ENCODE peak calls at places on chromosomes 5 and 9, in four cellular contexts. One of them, this sample, is unnamed.

GRCh38 chr9:138008081-138008841 is 130.7 kb downstream of the CACNA1B start:
- DNase-seq in prostate gland: no peak
- DNase-seq in stomach: peak; percentile 16
- DNase-seq in GM23338: no peak
- DNase-seq in this sample: no peak

GRCh38 chr5:15719784-15720183 is 219.8 kb downstream of the FBXL7 start:
- DNase-seq in prostate gland: peak; percentile 36
- DNase-seq in stomach: no peak
- DNase-seq in GM23338: peak; percentile 29
- DNase-seq in this sample: no peak

GRCh38 chr9:112753725-112754124 is 3.2 kb downstream of the SNX30 start:
- DNase-seq in prostate gland: no peak
- DNase-seq in stomach: no peak
- DNase-seq in GM23338: no peak
- DNase-seq in this sample: no peak

GRCh38 chr9:23779220-23779619 is 46.8 kb downstream of the ELAVL2 start:
- DNase-seq in prostate gland: no peak
- DNase-seq in stomach: no peak
- DNase-seq in GM23338: peak; percentile 66
- DNase-seq in this sample: no peak

GRCh38 chr9:6811436-6811835 is 53.7 kb downstream of the KDM4C start:
- DNase-seq in prostate gland: no peak
- DNase-seq in stomach: no peak
- DNase-seq in GM23338: no peak
- DNase-seq in this sample: no peak

GRCh38 chr9:89461302-89461701 is 36.6 kb downstream of the SEMA4D start:
- DNase-seq in prostate gland: no peak
- DNase-seq in stomach: no peak
- DNase-seq in GM23338: no peak
- DNase-seq in this sample: peak; percentile 46

GRCh38 chr5:69492391-69493234 is at the start of gene OCLN:
- DNase-seq in prostate gland: peak; percentile 77
- DNase-seq in stomach: peak; percentile 86
- DNase-seq in GM23338: peak; percentile 95
- DNase-seq in this sample: no peak

GRCh38 chr5:133904641-133905040 is 63.8 kb downstream of the C5orf15 start:
- DNase-seq in prostate gland: no peak
- DNase-seq in stomach: no peak
- DNase-seq in GM23338: no peak
- DNase-seq in this sample: no peak

GRCh38 chr5:112757468-112758208 is 20.0 kb downstream of the APC start:
- DNase-seq in prostate gland: peak; percentile 25
- DNase-seq in stomach: no peak
- DNase-seq in GM23338: peak; percentile 82
- DNase-seq in this sample: no peak

GRCh38 chr9:109600142-109600541 is 102.0 kb upstream of the PTPN3 start:
- DNase-seq in prostate gland: no peak
- DNase-seq in stomach: no peak
- DNase-seq in GM23338: peak; percentile 7
- DNase-seq in this sample: no peak

GRCh38 chr5:1726469-1726865 is 73.2 kb downstream of the MRPL36 start:
- DNase-seq in prostate gland: peak; percentile 3
- DNase-seq in stomach: peak; percentile 20
- DNase-seq in GM23338: no peak
- DNase-seq in this sample: no peak

GRCh38 chr9:115973241-115973640 is 180.3 kb upstream of the PAPPA start:
- DNase-seq in prostate gland: no peak
- DNase-seq in stomach: no peak
- DNase-seq in GM23338: no peak
- DNase-seq in this sample: no peak

GRCh38 chr5:9544502-9545300 is 1.2 kb downstream of the SEMA5A start:
- DNase-seq in prostate gland: peak; percentile 86
- DNase-seq in stomach: peak; percentile 82
- DNase-seq in GM23338: peak; percentile 93
- DNase-seq in this sample: no peak

GRCh38 chr9:94175669-94176068 is 83.4 kb upstream of the ZNF169 start:
- DNase-seq in prostate gland: no peak
- DNase-seq in stomach: no peak
- DNase-seq in GM23338: no peak
- DNase-seq in this sample: no peak

GRCh38 chr5:181100121-181101015 is 30.6 kb downstream of the OR2V1 start:
- DNase-seq in prostate gland: no peak
- DNase-seq in stomach: no peak
- DNase-seq in GM23338: peak; percentile 47
- DNase-seq in this sample: no peak

GRCh38 chr5:143657814-143658395 is 154.1 kb upstream of the HMHB1 start:
- DNase-seq in prostate gland: no peak
- DNase-seq in stomach: no peak
- DNase-seq in GM23338: no peak
- DNase-seq in this sample: no peak

GRCh38 chr5:176790921-176791320 is 19.4 kb upstream of the UNC5A start:
- DNase-seq in prostate gland: no peak
- DNase-seq in stomach: no peak
- DNase-seq in GM23338: no peak
- DNase-seq in this sample: no peak

DNA sequence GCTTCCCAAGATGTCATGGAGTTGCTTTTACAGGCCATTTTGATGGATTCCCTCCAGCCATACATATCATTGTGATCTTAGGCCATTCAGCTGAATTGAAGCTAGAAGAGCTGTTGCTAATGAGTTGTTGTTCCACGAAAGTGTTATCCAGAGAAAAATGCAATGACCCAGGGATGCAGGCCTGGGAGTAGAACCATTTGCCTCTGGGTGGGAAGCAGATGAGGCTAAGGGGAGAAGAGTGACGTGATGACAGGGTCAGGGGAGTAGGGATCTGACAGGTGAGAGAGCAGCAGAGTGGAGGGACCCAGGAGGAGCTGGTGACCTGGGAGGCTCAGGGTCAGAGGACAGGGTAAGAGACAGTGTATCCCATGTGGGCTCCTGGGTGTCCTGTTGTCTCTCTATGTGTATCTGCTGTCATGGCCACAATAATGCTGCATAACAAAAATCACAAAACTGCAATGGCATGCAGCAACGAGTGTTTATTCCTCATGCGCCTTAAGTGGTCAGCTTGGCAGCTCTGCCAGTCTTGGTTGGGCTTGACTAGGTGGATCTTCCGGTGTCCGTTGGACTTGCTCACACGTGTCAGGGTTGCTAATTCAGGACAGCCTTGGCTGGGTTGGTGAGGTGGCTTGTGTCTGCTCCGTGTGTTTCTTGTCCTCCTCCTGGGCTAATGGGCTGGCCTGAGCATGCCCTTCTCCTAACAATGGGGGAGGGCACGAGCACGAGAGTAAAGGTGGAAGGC is 90.6 kb downstream of the LIFR start:
- DNase-seq in prostate gland: no peak
- DNase-seq in stomach: no peak
- DNase-seq in GM23338: no peak
- DNase-seq in this sample: no peak
- H3K4me1 ChIP-seq in prostate gland: no peaks in the 10 kb centered on the region
- H3K4me1 ChIP-seq in stomach: peaks cover 43% of the 10 kb centered on the region
- H3K4me1 ChIP-seq in GM23338: no peaks in the 10 kb centered on the region
- H3K4me1 ChIP-seq in this sample: no peaks in the 10 kb centered on the region

DNA sequence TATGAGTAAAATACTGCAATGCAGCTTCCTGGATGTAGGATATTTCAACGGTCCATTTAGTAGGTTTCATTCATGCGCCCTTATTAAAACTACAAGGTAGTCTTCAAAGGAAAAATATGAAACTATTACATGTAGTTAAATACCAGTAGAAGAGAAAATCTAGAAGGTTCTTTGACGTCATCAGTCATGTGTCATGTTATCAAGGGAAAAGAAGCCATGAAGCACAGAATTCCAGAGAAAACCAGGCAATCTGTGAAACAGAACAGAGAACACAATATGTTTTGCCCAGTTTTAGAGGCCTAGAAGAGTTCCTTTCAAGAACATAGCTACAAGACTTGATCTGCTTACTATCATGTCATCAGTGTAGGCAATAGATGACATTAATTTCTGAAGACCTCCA is 38.4 kb downstream of the BNC2 start:
- DNase-seq in prostate gland: no peak
- DNase-seq in stomach: no peak
- DNase-seq in GM23338: no peak
- DNase-seq in this sample: no peak
- TF ChIP-seq CTCF in prostate gland: no peak
- TF ChIP-seq CTCF in stomach: no peak
- TF ChIP-seq CTCF in GM23338: no peak
- TF ChIP-seq CTCF in this sample: no peak

GRCh38 chr5:72137826-72138409 is 30.6 kb downstream of the MAP1B start:
- DNase-seq in prostate gland: no peak
- DNase-seq in stomach: no peak
- DNase-seq in GM23338: no peak
- DNase-seq in this sample: no peak
- H3K4me1 ChIP-seq in prostate gland: no peaks in the 10 kb centered on the region
- H3K4me1 ChIP-seq in stomach: peaks cover 15% of the 10 kb centered on the region
- H3K4me1 ChIP-seq in GM23338: peaks cover 14% of the 10 kb centered on the region
- H3K4me1 ChIP-seq in this sample: no peaks in the 10 kb centered on the region

GRCh38 chr5:155049569-155050383 is 36.2 kb downstream of the KIF4B start:
- DNase-seq in prostate gland: no peak
- DNase-seq in stomach: no peak
- DNase-seq in GM23338: peak; percentile 76
- DNase-seq in this sample: no peak
- TF ChIP-seq CTCF in prostate gland: no peak
- TF ChIP-seq CTCF in stomach: no peak
- TF ChIP-seq CTCF in GM23338: peak; percentile 70
- TF ChIP-seq CTCF in this sample: no peak

GRCh38 chr9:35658144-35658893 is at the start of gene CCDC107:
- DNase-seq in prostate gland: peak; percentile 79
- DNase-seq in stomach: peak; percentile 89
- DNase-seq in GM23338: peak; percentile 79
- DNase-seq in this sample: peak; percentile 79
- H3K4me1 ChIP-seq in prostate gland: no peaks in the 10 kb centered on the region
- H3K4me1 ChIP-seq in stomach: peaks cover 38% of the 10 kb centered on the region
- H3K4me1 ChIP-seq in GM23338: peaks cover 8% of the 10 kb centered on the region
- H3K4me1 ChIP-seq in this sample: peaks cover 51% of the 10 kb centered on the region

GRCh38 chr9:134324359-134325095 is 1.7 kb upstream of the RXRA start:
- DNase-seq in prostate gland: no peak
- DNase-seq in stomach: no peak
- DNase-seq in GM23338: no peak
- DNase-seq in this sample: no peak

GRCh38 chr9:134326754-134327526 is 685 bp downstream of the RXRA start:
- DNase-seq in prostate gland: no peak
- DNase-seq in stomach: no peak
- DNase-seq in GM23338: peak; percentile 63
- DNase-seq in this sample: no peak

GRCh38 chr9:134327671-134328231 is 1.5 kb downstream of the RXRA start:
- DNase-seq in prostate gland: no peak
- DNase-seq in stomach: no peak
- DNase-seq in GM23338: no peak
- DNase-seq in this sample: no peak

GRCh38 chr9:134325096-134325812 is 1.0 kb upstream of the RXRA start:
- DNase-seq in prostate gland: peak; percentile 51
- DNase-seq in stomach: peak; percentile 68
- DNase-seq in GM23338: peak; percentile 62
- DNase-seq in this sample: no peak

GRCh38 chr9:134325813-134326753 is at the start of gene RXRA:
- DNase-seq in prostate gland: peak; percentile 86
- DNase-seq in stomach: peak; percentile 90
- DNase-seq in GM23338: peak; percentile 75
- DNase-seq in this sample: peak; percentile 58
- TF ChIP-seq CTCF in prostate gland: peak; percentile 21
- TF ChIP-seq CTCF in stomach: no peak
- TF ChIP-seq CTCF in GM23338: no peak
- TF ChIP-seq CTCF in this sample: no peak

GRCh38 chr9:128885798-128886197 is 3.9 kb downstream of the LRRC8A start:
- DNase-seq in prostate gland: peak; percentile 15
- DNase-seq in stomach: no peak
- DNase-seq in GM23338: no peak
- DNase-seq in this sample: no peak
- H3K4me1 ChIP-seq in prostate gland: peaks cover 28% of the 10 kb centered on the region
- H3K4me1 ChIP-seq in stomach: peaks cover 54% of the 10 kb centered on the region
- H3K4me1 ChIP-seq in GM23338: peaks cover 23% of the 10 kb centered on the region
- H3K4me1 ChIP-seq in this sample: peaks cover 33% of the 10 kb centered on the region

GRCh38 chr5:140345919-140346347 is 470 bp downstream of the HBEGF start:
- DNase-seq in prostate gland: peak; percentile 52
- DNase-seq in stomach: peak; percentile 68
- DNase-seq in GM23338: peak; percentile 78
- DNase-seq in this sample: peak; percentile 38
- TF ChIP-seq CTCF in prostate gland: peak; percentile 41
- TF ChIP-seq CTCF in stomach: no peak
- TF ChIP-seq CTCF in GM23338: peak; percentile 9
- TF ChIP-seq CTCF in this sample: no peak

GRCh38 chr9:134058716-134059115 is 9.1 kb downstream of the BRD3 start:
- DNase-seq in prostate gland: no peak
- DNase-seq in stomach: peak; percentile 24
- DNase-seq in GM23338: no peak
- DNase-seq in this sample: no peak
- H3K4me1 ChIP-seq in prostate gland: peaks cover 54% of the 10 kb centered on the region
- H3K4me1 ChIP-seq in stomach: peaks cover 65% of the 10 kb centered on the region
- H3K4me1 ChIP-seq in GM23338: peaks cover 2% of the 10 kb centered on the region
- H3K4me1 ChIP-seq in this sample: peaks cover 31% of the 10 kb centered on the region

DNA sequence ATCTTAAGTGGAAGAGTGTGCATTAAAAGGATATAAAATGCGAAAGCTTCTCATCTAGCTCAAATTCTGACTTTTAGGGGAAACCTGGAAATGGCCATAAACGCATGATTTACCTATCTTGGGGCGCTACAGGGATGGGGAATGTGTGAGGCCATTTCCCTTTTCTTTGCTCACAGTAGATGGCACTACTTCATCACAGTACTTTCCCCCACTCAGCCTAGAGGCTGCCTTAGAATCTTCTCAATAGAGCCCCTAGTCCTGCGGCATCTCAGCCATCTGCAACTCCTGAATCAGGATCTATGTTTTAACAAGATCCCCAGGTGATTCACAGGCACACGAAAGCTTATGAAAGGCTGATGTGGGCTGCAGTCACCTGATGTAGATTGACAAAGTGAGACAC is 110.8 kb downstream of the LHFPL2 start:
- DNase-seq in prostate gland: no peak
- DNase-seq in stomach: no peak
- DNase-seq in GM23338: peak; percentile 76
- DNase-seq in this sample: no peak
- TF ChIP-seq CTCF in prostate gland: peak; percentile 19
- TF ChIP-seq CTCF in stomach: no peak
- TF ChIP-seq CTCF in GM23338: peak; percentile 55
- TF ChIP-seq CTCF in this sample: no peak

This sample was measured in CD8-positive, alpha-beta T cell.